ENCODE peak calls at places on chromosomes 4 and X, in ten cellular contexts. One of them, this sample, is unnamed.

GRCh38 chr4:126977306-126977705 is 655.5 kb upstream of the INTU start:
- DNase-seq in sciatic nerve: no peak
- DNase-seq in NCI-H2029: no peak
- DNase-seq in AG08395: no peak
- DNase-seq in NCI-H526: no peak
- DNase-seq in central memory CD4-positive, alpha-beta T cell: no peak
- DNase-seq in activated CD4-positive, alpha-beta memory T cell treated with anti-CD3 and anti-CD28 coated beads, Interleukin-2, amount 10 ng/mL, durations not matched to agents 7 days and 5 days: no peak
- DNase-seq in AG09309: no peak
- DNase-seq in HEK293T: peak; percentile 6
- DNase-seq in NCI-H2171: no peak
- DNase-seq in this sample: no peak

GRCh38 chrX:13090261-13091110 is 46.1 kb upstream of the FAM9C start:
- DNase-seq in sciatic nerve: no peak
- DNase-seq in NCI-H2029: no peak
- DNase-seq in AG08395: no peak
- DNase-seq in NCI-H526: no peak
- DNase-seq in central memory CD4-positive, alpha-beta T cell: peak; percentile 38
- DNase-seq in activated CD4-positive, alpha-beta memory T cell treated with anti-CD3 and anti-CD28 coated beads, Interleukin-2, amount 10 ng/mL, durations not matched to agents 7 days and 5 days: no peak
- DNase-seq in AG09309: no peak
- DNase-seq in HEK293T: no peak
- DNase-seq in NCI-H2171: no peak
- DNase-seq in this sample: peak; percentile 33

GRCh38 chr4:185004562-185005208 is 13.6 kb upstream of the HELT start:
- DNase-seq in sciatic nerve: peak; percentile 66
- DNase-seq in NCI-H2029: peak; percentile 45
- DNase-seq in AG08395: no peak
- DNase-seq in NCI-H526: peak; percentile 42
- DNase-seq in central memory CD4-positive, alpha-beta T cell: no peak
- DNase-seq in activated CD4-positive, alpha-beta memory T cell treated with anti-CD3 and anti-CD28 coated beads, Interleukin-2, amount 10 ng/mL, durations not matched to agents 7 days and 5 days: no peak
- DNase-seq in AG09309: no peak
- DNase-seq in HEK293T: no peak
- DNase-seq in NCI-H2171: peak; percentile 42
- DNase-seq in this sample: no peak

GRCh38 chr4:90198086-90198847 is 71.1 kb downstream of the CCSER1 start:
- DNase-seq in sciatic nerve: no peak
- DNase-seq in NCI-H2029: no peak
- DNase-seq in AG08395: no peak
- DNase-seq in NCI-H526: no peak
- DNase-seq in central memory CD4-positive, alpha-beta T cell: no peak
- DNase-seq in activated CD4-positive, alpha-beta memory T cell treated with anti-CD3 and anti-CD28 coated beads, Interleukin-2, amount 10 ng/mL, durations not matched to agents 7 days and 5 days: no peak
- DNase-seq in AG09309: no peak
- DNase-seq in HEK293T: no peak
- DNase-seq in NCI-H2171: no peak
- DNase-seq in this sample: no peak

GRCh38 chr4:106587558-106587957 is 219.0 kb upstream of the GIMD1 start:
- DNase-seq in sciatic nerve: no peak
- DNase-seq in NCI-H2029: no peak
- DNase-seq in AG08395: peak; percentile 61
- DNase-seq in NCI-H526: no peak
- DNase-seq in central memory CD4-positive, alpha-beta T cell: no peak
- DNase-seq in activated CD4-positive, alpha-beta memory T cell treated with anti-CD3 and anti-CD28 coated beads, Interleukin-2, amount 10 ng/mL, durations not matched to agents 7 days and 5 days: no peak
- DNase-seq in AG09309: peak; percentile 76
- DNase-seq in HEK293T: peak; percentile 5
- DNase-seq in NCI-H2171: no peak
- DNase-seq in this sample: no peak

GRCh38 chrX:123923211-123923610 is 38.3 kb upstream of the STAG2 start:
- DNase-seq in sciatic nerve: no peak
- DNase-seq in NCI-H2029: no peak
- DNase-seq in AG08395: no peak
- DNase-seq in NCI-H526: no peak
- DNase-seq in central memory CD4-positive, alpha-beta T cell: no peak
- DNase-seq in activated CD4-positive, alpha-beta memory T cell treated with anti-CD3 and anti-CD28 coated beads, Interleukin-2, amount 10 ng/mL, durations not matched to agents 7 days and 5 days: no peak
- DNase-seq in AG09309: no peak
- DNase-seq in HEK293T: no peak
- DNase-seq in NCI-H2171: no peak
- DNase-seq in this sample: no peak

GRCh38 chr4:41560112-41560511 is 22.2 kb downstream of the LIMCH1 start:
- DNase-seq in sciatic nerve: no peak
- DNase-seq in NCI-H2029: no peak
- DNase-seq in AG08395: no peak
- DNase-seq in NCI-H526: no peak
- DNase-seq in central memory CD4-positive, alpha-beta T cell: no peak
- DNase-seq in activated CD4-positive, alpha-beta memory T cell treated with anti-CD3 and anti-CD28 coated beads, Interleukin-2, amount 10 ng/mL, durations not matched to agents 7 days and 5 days: no peak
- DNase-seq in AG09309: no peak
- DNase-seq in HEK293T: no peak
- DNase-seq in NCI-H2171: no peak
- DNase-seq in this sample: no peak

GRCh38 chr4:45347056-45347455 is 620.7 kb upstream of the GNPDA2 start:
- DNase-seq in sciatic nerve: no peak
- DNase-seq in NCI-H2029: no peak
- DNase-seq in AG08395: no peak
- DNase-seq in NCI-H526: no peak
- DNase-seq in central memory CD4-positive, alpha-beta T cell: no peak
- DNase-seq in activated CD4-positive, alpha-beta memory T cell treated with anti-CD3 and anti-CD28 coated beads, Interleukin-2, amount 10 ng/mL, durations not matched to agents 7 days and 5 days: no peak
- DNase-seq in AG09309: no peak
- DNase-seq in HEK293T: no peak
- DNase-seq in NCI-H2171: no peak
- DNase-seq in this sample: no peak

GRCh38 chrX:37371578-37371981 is 22.4 kb downstream of the PRRG1 start:
- DNase-seq in sciatic nerve: no peak
- DNase-seq in NCI-H2029: no peak
- DNase-seq in AG08395: no peak
- DNase-seq in NCI-H526: no peak
- DNase-seq in central memory CD4-positive, alpha-beta T cell: no peak
- DNase-seq in activated CD4-positive, alpha-beta memory T cell treated with anti-CD3 and anti-CD28 coated beads, Interleukin-2, amount 10 ng/mL, durations not matched to agents 7 days and 5 days: no peak
- DNase-seq in AG09309: no peak
- DNase-seq in HEK293T: no peak
- DNase-seq in NCI-H2171: no peak
- DNase-seq in this sample: no peak

GRCh38 chr4:75939890-75940691 is 722 bp downstream of the NAAA start:
- DNase-seq in sciatic nerve: peak; percentile 83
- DNase-seq in NCI-H2029: peak; percentile 38
- DNase-seq in AG08395: peak; percentile 83
- DNase-seq in NCI-H526: peak; percentile 64
- DNase-seq in central memory CD4-positive, alpha-beta T cell: peak; percentile 65
- DNase-seq in activated CD4-positive, alpha-beta memory T cell treated with anti-CD3 and anti-CD28 coated beads, Interleukin-2, amount 10 ng/mL, durations not matched to agents 7 days and 5 days: peak; percentile 84
- DNase-seq in AG09309: no peak
- DNase-seq in HEK293T: peak; percentile 67
- DNase-seq in NCI-H2171: peak; percentile 28
- DNase-seq in this sample: peak; percentile 80

GRCh38 chr4:98630804-98631454 is 27.5 kb downstream of the TSPAN5 start:
- DNase-seq in sciatic nerve: no peak
- DNase-seq in NCI-H2029: no peak
- DNase-seq in AG08395: peak; percentile 15
- DNase-seq in NCI-H526: no peak
- DNase-seq in central memory CD4-positive, alpha-beta T cell: no peak
- DNase-seq in activated CD4-positive, alpha-beta memory T cell treated with anti-CD3 and anti-CD28 coated beads, Interleukin-2, amount 10 ng/mL, durations not matched to agents 7 days and 5 days: no peak
- DNase-seq in AG09309: no peak
- DNase-seq in HEK293T: no peak
- DNase-seq in NCI-H2171: peak; percentile 29
- DNase-seq in this sample: no peak

GRCh38 chr4:146059865-146060264 is 115.7 kb upstream of the LSM6 start:
- DNase-seq in sciatic nerve: no peak
- DNase-seq in NCI-H2029: no peak
- DNase-seq in AG08395: no peak
- DNase-seq in NCI-H526: no peak
- DNase-seq in central memory CD4-positive, alpha-beta T cell: no peak
- DNase-seq in activated CD4-positive, alpha-beta memory T cell treated with anti-CD3 and anti-CD28 coated beads, Interleukin-2, amount 10 ng/mL, durations not matched to agents 7 days and 5 days: no peak
- DNase-seq in AG09309: no peak
- DNase-seq in HEK293T: no peak
- DNase-seq in NCI-H2171: no peak
- DNase-seq in this sample: no peak

GRCh38 chr4:108056418-108056817 is 66.7 kb downstream of the HADH start:
- DNase-seq in sciatic nerve: no peak
- DNase-seq in NCI-H2029: no peak
- DNase-seq in AG08395: no peak
- DNase-seq in NCI-H526: no peak
- DNase-seq in central memory CD4-positive, alpha-beta T cell: no peak
- DNase-seq in activated CD4-positive, alpha-beta memory T cell treated with anti-CD3 and anti-CD28 coated beads, Interleukin-2, amount 10 ng/mL, durations not matched to agents 7 days and 5 days: no peak
- DNase-seq in AG09309: no peak
- DNase-seq in HEK293T: no peak
- DNase-seq in NCI-H2171: no peak
- DNase-seq in this sample: no peak

GRCh38 chr4:107837298-107837697 is 12.6 kb downstream of the SGMS2 start:
- DNase-seq in sciatic nerve: no peak
- DNase-seq in NCI-H2029: no peak
- DNase-seq in AG08395: no peak
- DNase-seq in NCI-H526: no peak
- DNase-seq in central memory CD4-positive, alpha-beta T cell: no peak
- DNase-seq in activated CD4-positive, alpha-beta memory T cell treated with anti-CD3 and anti-CD28 coated beads, Interleukin-2, amount 10 ng/mL, durations not matched to agents 7 days and 5 days: no peak
- DNase-seq in AG09309: no peak
- DNase-seq in HEK293T: no peak
- DNase-seq in NCI-H2171: no peak
- DNase-seq in this sample: no peak

GRCh38 chrX:38806054-38806389 is 4.8 kb downstream of the MID1IP1 start:
- DNase-seq in sciatic nerve: no peak
- DNase-seq in NCI-H2029: peak; percentile 29
- DNase-seq in AG08395: no peak
- DNase-seq in NCI-H526: peak; percentile 76
- DNase-seq in central memory CD4-positive, alpha-beta T cell: no peak
- DNase-seq in activated CD4-positive, alpha-beta memory T cell treated with anti-CD3 and anti-CD28 coated beads, Interleukin-2, amount 10 ng/mL, durations not matched to agents 7 days and 5 days: no peak
- DNase-seq in AG09309: no peak
- DNase-seq in HEK293T: no peak
- DNase-seq in NCI-H2171: peak; percentile 19
- DNase-seq in this sample: no peak

GRCh38 chr4:165766018-165766417 is 107.0 kb upstream of the TLL1 start:
- DNase-seq in sciatic nerve: no peak
- DNase-seq in NCI-H2029: no peak
- DNase-seq in AG08395: no peak
- DNase-seq in NCI-H526: no peak
- DNase-seq in central memory CD4-positive, alpha-beta T cell: no peak
- DNase-seq in activated CD4-positive, alpha-beta memory T cell treated with anti-CD3 and anti-CD28 coated beads, Interleukin-2, amount 10 ng/mL, durations not matched to agents 7 days and 5 days: no peak
- DNase-seq in AG09309: no peak
- DNase-seq in HEK293T: no peak
- DNase-seq in NCI-H2171: no peak
- DNase-seq in this sample: no peak

GRCh38 chr4:13627185-13627605 is 330 bp downstream of the BOD1L1 start:
- DNase-seq in sciatic nerve: peak; percentile 68
- DNase-seq in NCI-H2029: no peak
- DNase-seq in AG08395: no peak
- DNase-seq in NCI-H526: peak; percentile 55
- DNase-seq in central memory CD4-positive, alpha-beta T cell: no peak
- DNase-seq in activated CD4-positive, alpha-beta memory T cell treated with anti-CD3 and anti-CD28 coated beads, Interleukin-2, amount 10 ng/mL, durations not matched to agents 7 days and 5 days: no peak
- DNase-seq in AG09309: no peak
- DNase-seq in HEK293T: peak; percentile 55
- DNase-seq in NCI-H2171: no peak
- DNase-seq in this sample: peak; percentile 41

GRCh38 chrX:136259543-136259942 is 8.3 kb upstream of the MAP7D3 start:
- DNase-seq in sciatic nerve: no peak
- DNase-seq in NCI-H2029: no peak
- DNase-seq in AG08395: peak; percentile 10
- DNase-seq in NCI-H526: no peak
- DNase-seq in central memory CD4-positive, alpha-beta T cell: no peak
- DNase-seq in activated CD4-positive, alpha-beta memory T cell treated with anti-CD3 and anti-CD28 coated beads, Interleukin-2, amount 10 ng/mL, durations not matched to agents 7 days and 5 days: peak; percentile 25
- DNase-seq in AG09309: no peak
- DNase-seq in HEK293T: no peak
- DNase-seq in NCI-H2171: no peak
- DNase-seq in this sample: peak; percentile 6

GRCh38 chrX:38939067-38939466 is 137.8 kb downstream of the MID1IP1 start:
- DNase-seq in sciatic nerve: no peak
- DNase-seq in NCI-H2029: no peak
- DNase-seq in AG08395: peak; percentile 15
- DNase-seq in NCI-H526: no peak
- DNase-seq in central memory CD4-positive, alpha-beta T cell: no peak
- DNase-seq in activated CD4-positive, alpha-beta memory T cell treated with anti-CD3 and anti-CD28 coated beads, Interleukin-2, amount 10 ng/mL, durations not matched to agents 7 days and 5 days: no peak
- DNase-seq in AG09309: no peak
- DNase-seq in HEK293T: no peak
- DNase-seq in NCI-H2171: no peak
- DNase-seq in this sample: no peak

GRCh38 chrX:120457766-120458180 is 11.3 kb downstream of the LAMP2 start:
- DNase-seq in sciatic nerve: no peak
- DNase-seq in NCI-H2029: no peak
- DNase-seq in AG08395: peak; percentile 54
- DNase-seq in NCI-H526: peak; percentile 21
- DNase-seq in central memory CD4-positive, alpha-beta T cell: peak; percentile 1
- DNase-seq in activated CD4-positive, alpha-beta memory T cell treated with anti-CD3 and anti-CD28 coated beads, Interleukin-2, amount 10 ng/mL, durations not matched to agents 7 days and 5 days: no peak
- DNase-seq in AG09309: peak; percentile 67
- DNase-seq in HEK293T: no peak
- DNase-seq in NCI-H2171: no peak
- DNase-seq in this sample: peak; percentile 30

GRCh38 chr4:52037730-52038108 is 380 bp downstream of the SGCB start:
- DNase-seq in sciatic nerve: peak; percentile 61
- DNase-seq in NCI-H2029: no peak
- DNase-seq in AG08395: peak; percentile 48
- DNase-seq in NCI-H526: peak; percentile 75
- DNase-seq in central memory CD4-positive, alpha-beta T cell: no peak
- DNase-seq in activated CD4-positive, alpha-beta memory T cell treated with anti-CD3 and anti-CD28 coated beads, Interleukin-2, amount 10 ng/mL, durations not matched to agents 7 days and 5 days: peak; percentile 41
- DNase-seq in AG09309: no peak
- DNase-seq in HEK293T: peak; percentile 42
- DNase-seq in NCI-H2171: peak; percentile 15
- DNase-seq in this sample: peak; percentile 43

GRCh38 chr4:71974681-71975080 is 57.1 kb upstream of the NPFFR2 start:
- DNase-seq in sciatic nerve: no peak
- DNase-seq in NCI-H2029: no peak
- DNase-seq in AG08395: peak; percentile 4
- DNase-seq in NCI-H526: no peak
- DNase-seq in central memory CD4-positive, alpha-beta T cell: no peak
- DNase-seq in activated CD4-positive, alpha-beta memory T cell treated with anti-CD3 and anti-CD28 coated beads, Interleukin-2, amount 10 ng/mL, durations not matched to agents 7 days and 5 days: no peak
- DNase-seq in AG09309: peak; percentile 8
- DNase-seq in HEK293T: no peak
- DNase-seq in NCI-H2171: no peak
- DNase-seq in this sample: no peak

GRCh38 chr4:39559641-39560040 is 32.4 kb upstream of the UGDH start:
- DNase-seq in sciatic nerve: no peak
- DNase-seq in NCI-H2029: no peak
- DNase-seq in AG08395: no peak
- DNase-seq in NCI-H526: no peak
- DNase-seq in central memory CD4-positive, alpha-beta T cell: no peak
- DNase-seq in activated CD4-positive, alpha-beta memory T cell treated with anti-CD3 and anti-CD28 coated beads, Interleukin-2, amount 10 ng/mL, durations not matched to agents 7 days and 5 days: no peak
- DNase-seq in AG09309: no peak
- DNase-seq in HEK293T: no peak
- DNase-seq in NCI-H2171: no peak
- DNase-seq in this sample: no peak

GRCh38 chr4:93103042-93103441 is 725.5 kb upstream of the ATOH1 start:
- DNase-seq in sciatic nerve: no peak
- DNase-seq in NCI-H2029: no peak
- DNase-seq in AG08395: no peak
- DNase-seq in NCI-H526: no peak
- DNase-seq in central memory CD4-positive, alpha-beta T cell: no peak
- DNase-seq in activated CD4-positive, alpha-beta memory T cell treated with anti-CD3 and anti-CD28 coated beads, Interleukin-2, amount 10 ng/mL, durations not matched to agents 7 days and 5 days: no peak
- DNase-seq in AG09309: no peak
- DNase-seq in HEK293T: peak; percentile 10
- DNase-seq in NCI-H2171: no peak
- DNase-seq in this sample: no peak

GRCh38 chr4:124641715-124642380 is 70.7 kb downstream of the ANKRD50 start:
- DNase-seq in sciatic nerve: no peak
- DNase-seq in NCI-H2029: no peak
- DNase-seq in AG08395: peak; percentile 37
- DNase-seq in NCI-H526: no peak
- DNase-seq in central memory CD4-positive, alpha-beta T cell: no peak
- DNase-seq in activated CD4-positive, alpha-beta memory T cell treated with anti-CD3 and anti-CD28 coated beads, Interleukin-2, amount 10 ng/mL, durations not matched to agents 7 days and 5 days: no peak
- DNase-seq in AG09309: peak; percentile 47
- DNase-seq in HEK293T: no peak
- DNase-seq in NCI-H2171: peak; percentile 5
- DNase-seq in this sample: no peak

GRCh38 chr4:94595880-94596483 is 144.2 kb downstream of the PDLIM5 start:
- DNase-seq in sciatic nerve: no peak
- DNase-seq in NCI-H2029: peak; percentile 26
- DNase-seq in AG08395: peak; percentile 56
- DNase-seq in NCI-H526: peak; percentile 48
- DNase-seq in central memory CD4-positive, alpha-beta T cell: peak; percentile 9
- DNase-seq in activated CD4-positive, alpha-beta memory T cell treated with anti-CD3 and anti-CD28 coated beads, Interleukin-2, amount 10 ng/mL, durations not matched to agents 7 days and 5 days: no peak
- DNase-seq in AG09309: no peak
- DNase-seq in HEK293T: peak; percentile 28
- DNase-seq in NCI-H2171: no peak
- DNase-seq in this sample: no peak

This sample was measured in DND-41.